ENCODE peak calls at places on chromosomes 16 and 17, in four cellular contexts. Z is lower leg skin; V is ovary; G is CD8-positive, alpha-beta memory T cell. O is an unnamed sample.

GRCh38 chr17:6163632-6164319 is 93.6 kb downstream of the WSCD1 start:
- DNase-seq in Z (peak), V (no peak), G (no peak), O (peak)

GRCh38 chr16:79703066-79703465 is 102.5 kb upstream of the MAF start:
- DNase-seq in Z (no peak), V (no peak), G (no peak), O (no peak)

GRCh38 chr17:78137392-78138203 is 7.0 kb downstream of the TMC8 start:
- DNase-seq in Z (no peak), V (no peak), G (no peak), O (no peak)

GRCh38 chr16:67860589-67861398 is 12.1 kb upstream of the EDC4 start:
- DNase-seq in Z (no peak), V (no peak), G (no peak), O (peak)

GRCh38 chr17:14198013-14198412 is 38.6 kb downstream of the CDRT15 start:
- DNase-seq in Z (no peak), V (no peak), G (no peak), O (no peak)

GRCh38 chr17:81918762-81919545 is 978 bp upstream of the SIRT7 start:
- DNase-seq in Z (no peak), V (no peak), G (no peak), O (no peak)

GRCh38 chr16:50699345-50700159 is 6.1 kb downstream of the NOD2 start:
- DNase-seq in Z (peak), V (no peak), G (no peak), O (no peak)

GRCh38 chr17:79046501-79047280 is 22.7 kb downstream of the C1QTNF1 start:
- DNase-seq in Z (no peak), V (peak), G (no peak), O (no peak)

GRCh38 chr16:9366048-9366969 is 274.9 kb downstream of the HAPSTR1 start:
- DNase-seq in Z (peak), V (no peak), G (no peak), O (no peak)

GRCh38 chr16:87507351-87508069 is 14.7 kb upstream of the ZCCHC14 start:
- DNase-seq in Z (no peak), V (no peak), G (no peak), O (no peak)

GRCh38 chr16:14501331-14502255 is 128.5 kb downstream of the PARN start:
- DNase-seq in Z (peak), V (peak), G (no peak), O (peak)

GRCh38 chr17:67488161-67488560 is 111.1 kb downstream of the PITPNC1 start:
- DNase-seq in Z (peak), V (peak), G (no peak), O (peak)

GRCh38 chr17:19766016-19766415 is 17.9 kb upstream of the ALDH3A1 start:
- DNase-seq in Z (no peak), V (no peak), G (no peak), O (no peak)

GRCh38 chr16:28189237-28189636 is 22.5 kb downstream of the XPO6 start:
- DNase-seq in Z (no peak), V (no peak), G (no peak), O (peak)

GRCh38 chr17:17987187-17987896 is 14.7 kb downstream of the DRC3 start:
- DNase-seq in Z (no peak), V (no peak), G (no peak), O (no peak)

GRCh38 chr17:77391668-77392375 is 251.1 kb downstream of the SEC14L1 start:
- DNase-seq in Z (peak), V (peak), G (no peak), O (peak)

GRCh38 chr16:56645838-56646237 is 5.8 kb upstream of the MT1B start:
- DNase-seq in Z (no peak), V (no peak), G (no peak), O (no peak)

GRCh38 chr17:64441772-64442549 is 7.0 kb upstream of the MILR1 start:
- DNase-seq in Z (no peak), V (no peak), G (no peak), O (no peak)

GRCh38 chr16:71439531-71439930 is 2.3 kb downstream of the TLE7 start:
- DNase-seq in Z (no peak), V (no peak), G (no peak), O (no peak)

GRCh38 chr17:76883744-76884525 is 15.7 kb downstream of the MGAT5B start:
- DNase-seq in Z (no peak), V (no peak), G (no peak), O (peak)

GRCh38 chr17:54891176-54891821 is 9.4 kb upstream of the TOM1L1 start:
- DNase-seq in Z (no peak), V (no peak), G (no peak), O (peak)

GRCh38 chr17:80694085-80694991 is 149.7 kb downstream of the RPTOR start:
- DNase-seq in Z (no peak), V (no peak), G (no peak), O (no peak)

GRCh38 chr17:45429338-45430005 is 3.2 kb downstream of the ARHGAP27 start:
- DNase-seq in Z (no peak), V (no peak), G (no peak), O (no peak)

GRCh38 chr16:28596840-28597691 is at the start of gene SULT1A2:
- DNase-seq in Z (no peak), V (no peak), G (no peak), O (no peak)

GRCh38 chr17:50361561-50362480 is 11.2 kb downstream of the MRPL27 start:
- DNase-seq in Z (peak), V (peak), G (peak), O (peak)

GRCh38 chr17:50359005-50359699 is 13.2 kb downstream of the XYLT2 start:
- DNase-seq in Z (peak), V (no peak), G (no peak), O (no peak)

GRCh38 chr17:50358177-50358576 is 12.3 kb downstream of the XYLT2 start:
- DNase-seq in Z (peak), V (no peak), G (no peak), O (no peak)

GRCh38 chr17:50360716-50361115 is 12.3 kb downstream of the MRPL27 start:
- DNase-seq in Z (peak), V (peak), G (no peak), O (no peak)

DNA sequence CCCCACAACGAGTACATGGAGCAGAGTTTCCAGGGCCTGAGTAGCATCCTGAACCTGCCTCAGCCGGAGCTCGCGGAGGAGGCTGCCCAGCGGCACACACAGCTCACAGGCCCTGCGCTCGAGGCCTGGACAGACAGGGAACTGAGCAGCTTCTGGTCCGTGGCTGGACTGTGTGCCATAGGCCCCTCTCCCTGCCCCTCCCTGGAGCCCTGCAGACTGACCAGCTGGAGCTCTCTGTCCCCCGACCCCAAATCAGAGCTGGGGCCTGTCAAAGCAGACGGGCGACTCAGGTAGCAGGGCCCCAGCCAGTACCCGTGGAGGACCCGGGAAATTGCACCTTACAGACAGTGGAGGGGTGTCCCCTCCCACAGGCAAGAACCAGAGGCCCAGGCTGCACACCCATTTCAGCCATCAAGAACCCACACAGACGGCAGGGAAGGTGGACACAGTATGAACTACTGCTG is 13.0 kb downstream of the MRPL27 start:
- DNase-seq in Z (peak), V (no peak), G (no peak), O (no peak)
- H3K4me3 ChIP-seq in Z (no peak), V (no peak), G (no peak), O (no peak)

GRCh38 chr16:16048904-16049582 is 99.6 kb downstream of the ABCC1 start:
- DNase-seq in Z (no peak), V (no peak), G (no peak), O (peak)

GRCh38 chr16:16042076-16042475 is 92.7 kb downstream of the ABCC1 start:
- DNase-seq in Z (no peak), V (no peak), G (no peak), O (peak)

GRCh38 chr16:16045311-16045710 is 95.9 kb downstream of the ABCC1 start:
- DNase-seq in Z (no peak), V (no peak), G (no peak), O (peak)

GRCh38 chr16:16047761-16048160 is 98.3 kb downstream of the ABCC1 start:
- DNase-seq in Z (no peak), V (no peak), G (no peak), O (no peak)

GRCh38 chr16:16045879-16046278 is 96.5 kb downstream of the ABCC1 start:
- DNase-seq in Z (no peak), V (no peak), G (no peak), O (no peak)
- H3K4me3 ChIP-seq in Z (no peak), V (no peak), G (no peak), O (no peak)

GRCh38 chr16:81832801-81833547 is 53.9 kb downstream of the PLCG2 start:
- DNase-seq in Z (no peak), V (no peak), G (no peak), O (no peak)

GRCh38 chr16:81830845-81831600 is 51.9 kb downstream of the PLCG2 start:
- DNase-seq in Z (no peak), V (no peak), G (no peak), O (peak)

GRCh38 chr16:81834868-81835267 is 55.8 kb downstream of the PLCG2 start:
- DNase-seq in Z (no peak), V (no peak), G (no peak), O (no peak)

GRCh38 chr16:81833751-81834150 is 54.7 kb downstream of the PLCG2 start:
- DNase-seq in Z (no peak), V (no peak), G (no peak), O (no peak)

GRCh38 chr16:81831722-81832126 is 52.6 kb downstream of the PLCG2 start:
- DNase-seq in Z (no peak), V (no peak), G (peak), O (no peak)
- H3K4me3 ChIP-seq in Z (no peak), V (no peak), G (peak), O (no peak)

DNA sequence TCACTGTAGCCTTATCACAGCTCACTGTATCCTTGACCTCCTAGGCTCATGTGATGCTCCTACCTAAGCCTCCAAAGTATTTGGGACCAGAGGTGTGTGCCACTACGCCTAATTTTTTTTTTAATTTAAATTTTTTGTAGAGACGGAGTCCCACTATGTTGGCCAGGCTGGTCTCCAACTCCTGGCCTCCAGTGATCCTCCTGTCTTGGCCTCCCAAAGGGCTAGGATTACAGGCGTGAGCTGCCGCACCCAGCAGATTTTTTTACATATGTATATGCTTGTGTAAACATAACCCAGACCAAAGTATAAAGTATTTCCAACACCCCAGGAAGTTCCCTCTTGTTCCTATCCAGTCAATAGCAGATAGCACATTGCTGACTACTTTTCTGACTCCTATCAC is 1.7 kb upstream of the PGP start:
- DNase-seq in Z (no peak), V (no peak), G (no peak), O (no peak)
- H3K4me3 ChIP-seq in Z (no peak), V (no peak), G (no peak), O (no peak)

GRCh38 chr17:75361996-75362395 is 43.5 kb downstream of the GRB2 start:
- DNase-seq in Z (no peak), V (no peak), G (no peak), O (no peak)
- H3K4me3 ChIP-seq in Z (no peak), V (no peak), G (no peak), O (no peak)

GRCh38 chr16:27174798-27175197 is 28.5 kb upstream of the KDM8 start:
- DNase-seq in Z (no peak), V (no peak), G (no peak), O (no peak)
- H3K4me3 ChIP-seq in Z (no peak), V (no peak), G (no peak), O (no peak)

GRCh38 chr17:57892820-57893595 is 43.2 kb upstream of the MRPS23 start:
- DNase-seq in Z (peak), V (peak), G (no peak), O (peak)
- H3K4me3 ChIP-seq in Z (no peak), V (no peak), G (no peak), O (no peak)

GRCh38 chr17:7263071-7263800 is 958 bp upstream of the CLDN7 start:
- DNase-seq in Z (no peak), V (no peak), G (no peak), O (no peak)

GRCh38 chr17:7260601-7261376 is 1.5 kb downstream of the CLDN7 start:
- DNase-seq in Z (no peak), V (no peak), G (no peak), O (no peak)

GRCh38 chr17:7260151-7260550 is 2.1 kb downstream of the CLDN7 start:
- DNase-seq in Z (no peak), V (no peak), G (no peak), O (no peak)

GRCh38 chr17:7262192-7263070 is at the start of gene CLDN7:
- DNase-seq in Z (peak), V (no peak), G (no peak), O (no peak)

GRCh38 chr17:7261377-7262191 is 694 bp downstream of the CLDN7 start:
- DNase-seq in Z (no peak), V (no peak), G (no peak), O (no peak)
- H3K4me3 ChIP-seq in Z (peak), V (peak), G (peak), O (no peak)

DNA sequence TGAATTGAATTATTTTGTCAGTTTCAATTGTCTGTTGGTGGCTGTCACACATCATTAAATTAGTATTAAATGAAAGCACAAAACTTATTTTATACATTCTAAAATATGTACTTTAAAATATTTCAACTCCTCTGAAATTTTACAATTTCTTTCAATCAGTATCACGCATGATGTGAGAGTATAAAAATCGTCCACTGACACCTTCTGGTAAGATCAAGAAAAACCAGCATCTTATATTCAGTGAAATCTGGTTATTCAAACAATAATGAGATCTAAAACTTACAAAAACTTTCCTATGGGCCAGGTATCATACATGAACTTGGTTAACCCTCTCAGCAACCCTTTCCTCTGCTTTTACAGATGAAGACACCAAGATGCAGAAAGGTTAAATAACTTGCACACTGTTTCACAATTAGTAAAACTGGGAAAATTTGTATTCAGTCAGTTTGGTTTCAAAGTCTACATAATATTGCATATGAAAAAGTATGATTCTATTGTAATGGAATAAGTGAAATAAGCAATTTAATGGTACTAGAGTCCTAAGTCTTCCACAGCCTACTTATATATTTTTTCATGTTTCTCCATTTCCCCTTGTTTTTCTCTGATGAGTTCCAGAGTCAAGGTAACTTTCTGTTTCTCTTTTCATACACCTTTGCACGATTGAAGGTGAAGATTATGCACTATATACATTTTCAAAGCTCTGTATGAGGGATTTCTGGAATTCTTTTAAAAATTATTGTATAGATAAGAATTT is 58.7 kb downstream of the EFCAB5 start:
- DNase-seq in Z (no peak), V (no peak), G (no peak), O (no peak)
- H3K4me3 ChIP-seq in Z (no peak), V (no peak), G (no peak), O (no peak)